ENCODE peak calls at places on chromosomes 3 and 15, in seven cellular contexts. J, U, G, A, D, P and H are unnamed samples.

GRCh38 chr3:190092250-190092649 is 28.4 kb downstream of the P3H2 start:
- DNase-seq in J (no peak), A (no peak), U (no peak), G (no peak), P (no peak), D (no peak), H (no peak)

GRCh38 chr3:58009026-58009748 is 965 bp downstream of the FLNB start:
- DNase-seq in J (no peak), G (peak; percentile 72), A (peak; percentile 50), P (no peak), D (no peak), U (peak; percentile 27), H (peak; percentile 35)

GRCh38 chr3:65196663-65197062 is 508.9 kb upstream of the ADAMTS9 start:
- DNase-seq in P (no peak), D (no peak), U (no peak), A (no peak), J (no peak), G (no peak), H (no peak)

GRCh38 chr3:56629044-56629443 is 54.0 kb downstream of the TASOR start:
- DNase-seq in D (peak; percentile 3), P (no peak), U (no peak), G (no peak), J (no peak), A (no peak), H (no peak)

GRCh38 chr3:128647307-128647706 is 3.3 kb downstream of the RPN1 start:
- DNase-seq in A (no peak), J (no peak), U (no peak), P (no peak), G (no peak), D (no peak), H (no peak)

GRCh38 chr15:38074029-38074428 is 139.6 kb downstream of the TMCO5A start:
- DNase-seq in G (no peak), A (no peak), J (no peak), D (no peak), P (no peak), U (no peak), H (no peak)

GRCh38 chr3:102230057-102230456 is 204.8 kb upstream of the ZPLD1 start:
- DNase-seq in A (no peak), G (no peak), U (no peak), P (no peak), D (no peak), J (no peak), H (no peak)

GRCh38 chr15:63061971-63062370 is 19.4 kb downstream of the TPM1 start:
- DNase-seq in A (no peak), J (no peak), G (no peak), U (no peak), D (no peak), P (no peak), H (no peak)

GRCh38 chr3:69201658-69202057 is 79.3 kb upstream of the LMOD3 start:
- DNase-seq in J (no peak), U (no peak), A (no peak), D (no peak), P (no peak), G (no peak), H (no peak)

GRCh38 chr15:79549196-79549595 is 117.1 kb downstream of the MINAR1 start:
- DNase-seq in G (no peak), P (no peak), D (no peak), J (peak; percentile 15), A (no peak), U (no peak), H (no peak)

GRCh38 chr15:80483656-80484055 is 79.5 kb downstream of the ARNT2 start:
- DNase-seq in A (no peak), U (no peak), G (no peak), P (no peak), J (no peak), D (no peak), H (no peak)

GRCh38 chr3:52281980-52282801 is 3.7 kb upstream of the WDR82 start:
- DNase-seq in P (peak; percentile 59), U (no peak), J (no peak), A (no peak), G (no peak), D (no peak), H (no peak)

GRCh38 chr3:180295811-180296210 is 259.1 kb upstream of the PEX5L start:
- DNase-seq in P (no peak), U (no peak), J (no peak), G (no peak), A (no peak), D (no peak), H (peak; percentile 31)

GRCh38 chr3:142647856-142648255 is 51.7 kb downstream of the PLS1 start:
- DNase-seq in G (no peak), U (no peak), A (no peak), D (no peak), P (peak; percentile 10), J (peak; percentile 32), H (no peak)

GRCh38 chr15:62506217-62506805 is 341.2 kb upstream of the C2CD4B start:
- DNase-seq in U (no peak), A (no peak), J (no peak), G (no peak), D (no peak), P (peak; percentile 78), H (peak; percentile 15)

GRCh38 chr15:31268911-31269784 is 57.5 kb upstream of the KLF13 start:
- DNase-seq in P (no peak), A (peak; percentile 34), D (no peak), J (no peak), G (no peak), U (no peak), H (no peak)

GRCh38 chr3:67654832-67655152 is 380 bp upstream of the SUCLG2 start:
- DNase-seq in D (no peak), U (no peak), G (no peak), A (no peak), P (no peak), J (no peak), H (no peak)

GRCh38 chr3:72303926-72304325 is 519.0 kb upstream of the PROK2 start:
- DNase-seq in G (peak; percentile 77), J (no peak), A (no peak), U (no peak), D (no peak), P (no peak), H (no peak)

GRCh38 chr3:170975283-170976189 is 51.0 kb downstream of the SLC2A2 start:
- DNase-seq in D (no peak), U (no peak), J (no peak), G (no peak), P (peak; percentile 62), A (no peak), H (no peak)

GRCh38 chr3:33915796-33916589 is 117.6 kb downstream of the PDCD6IP start:
- DNase-seq in A (no peak), U (peak; percentile 71), D (no peak), J (no peak), G (peak; percentile 24), P (peak; percentile 3), H (peak; percentile 53)

GRCh38 chr3:120615863-120616599 is 19.9 kb downstream of the NDUFB4 start:
- DNase-seq in A (no peak), D (no peak), G (no peak), U (no peak), J (no peak), P (no peak), H (no peak)

GRCh38 chr3:187808466-187809291 is 63.4 kb upstream of the BCL6 start:
- DNase-seq in U (no peak), J (no peak), G (no peak), P (peak; percentile 82), A (no peak), D (no peak), H (peak; percentile 68)

GRCh38 chr3:11551019-11551418 is 92.7 kb downstream of the VGLL4 start:
- DNase-seq in P (no peak), U (no peak), A (no peak), G (no peak), D (no peak), J (no peak), H (no peak)

GRCh38 chr3:8764528-8764927 is 4.9 kb downstream of the OXTR start:
- DNase-seq in P (no peak), G (no peak), U (no peak), J (no peak), D (no peak), A (peak; percentile 24), H (no peak)

GRCh38 chr3:49717539-49718418 is 1.7 kb downstream of the AMIGO3 start:
- DNase-seq in A (peak; percentile 42), D (no peak), U (no peak), G (peak; percentile 22), J (no peak), P (no peak), H (no peak)

GRCh38 chr15:66692808-66693596 is 9.0 kb upstream of the SMAD6 start:
- DNase-seq in G (no peak), P (no peak), D (peak; percentile 45), A (no peak), J (no peak), U (no peak), H (no peak)

GRCh38 chr3:101695779-101696372 is 9.4 kb upstream of the RPL24 start:
- DNase-seq in J (peak; percentile 61), U (no peak), P (peak; percentile 67), G (peak; percentile 33), A (no peak), D (no peak), H (peak; percentile 70)

GRCh38 chr3:39146611-39147373 is 6.6 kb downstream of the CSRNP1 start:
- DNase-seq in U (peak; percentile 56), P (peak; percentile 29), G (peak; percentile 61), J (peak; percentile 77), D (no peak), A (no peak), H (peak; percentile 68)

GRCh38 chr3:149016669-149017541 is 25.6 kb downstream of the GYG1 start:
- DNase-seq in P (no peak), G (no peak), D (no peak), J (no peak), A (no peak), U (no peak), H (no peak)
- TF ChIP-seq JUND in P (no peak), G (peak; percentile 79), D (no peak), J (no peak), A (no peak), U (no peak), H (no peak)

DNA sequence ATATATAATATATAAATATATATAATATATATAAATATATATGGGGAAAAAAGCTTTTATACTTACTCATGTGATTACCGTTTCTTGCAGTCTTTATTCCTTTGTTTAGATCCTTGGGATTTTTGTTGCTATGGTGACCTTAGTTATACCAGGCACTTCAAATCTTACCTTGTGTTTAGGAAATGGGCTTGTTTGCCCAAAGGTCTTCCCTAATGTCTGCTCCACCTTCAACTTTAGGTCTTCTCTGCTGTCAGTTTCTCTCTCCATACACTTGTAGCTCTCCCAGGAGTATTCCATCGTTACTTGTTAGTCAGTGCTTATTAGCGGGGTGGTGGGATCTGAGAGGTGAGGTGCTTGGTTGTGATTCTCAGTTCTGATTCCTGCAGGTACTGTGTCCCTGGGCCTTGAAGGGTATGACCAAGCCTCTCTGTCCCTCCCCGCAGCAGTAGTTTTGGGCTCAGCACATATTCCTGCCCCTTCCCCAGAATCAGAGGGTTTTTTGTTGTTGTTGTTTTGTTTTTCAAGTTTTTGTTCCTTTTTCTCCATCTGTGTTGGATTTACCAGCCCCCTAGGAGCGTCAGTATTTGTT is 9.6 kb upstream of the LAMP3 start:
- DNase-seq in G (no peak), P (no peak), D (no peak), J (no peak), U (no peak), A (no peak), H (no peak)
- TF ChIP-seq JUND in G (no peak), P (no peak), D (no peak), J (no peak), U (no peak), A (no peak), H (no peak)

GRCh38 chr3:196524527-196524926 is 9.4 kb upstream of the SMCO1 start:
- DNase-seq in U (peak; percentile 34), G (no peak), P (no peak), D (no peak), J (no peak), A (no peak), H (peak; percentile 67)
- TF ChIP-seq JUND in U (no peak), G (no peak), P (no peak), D (no peak), J (no peak), A (no peak), H (no peak)

GRCh38 chr3:71055602-71056001 is 527.9 kb downstream of the FOXP1 start:
- DNase-seq in A (no peak), G (no peak), J (no peak), P (no peak), U (no peak), D (no peak), H (no peak)
- TF ChIP-seq JUND in A (peak; percentile 39), G (no peak), J (no peak), P (no peak), U (no peak), D (no peak), H (no peak)